ENCODE peak calls at places on chromosomes 6 and 20, in ten cellular contexts. Y is IMR-90, F is Peyer's patch, H is body of pancreas, L is sigmoid colon, J is endothelial cell of umbilical vein, V is uterus, S is gastrocnemius medialis, Q is ovary, Z is stomach. U is an unnamed sample.

GRCh38 chr20:49510562-49511117 is 28.2 kb upstream of the KCNB1 start:
- DNase-seq in S (peak), Y (peak), H (peak), Q (peak), Z (no peak), V (peak), L (peak), J (no peak), F (no peak), U (no peak)

GRCh38 chr6:36443951-36444428 is 1.2 kb downstream of the KCTD20 start:
- DNase-seq in V (no peak), Q (no peak), H (no peak), F (no peak), Z (no peak), J (peak), Y (peak), L (no peak), S (no peak), U (no peak)

GRCh38 chr20:53768329-53768728 is 174.7 kb upstream of the ZNF217 start:
- DNase-seq in V (no peak), S (no peak), F (no peak), L (no peak), Q (no peak), H (no peak), J (no peak), Y (no peak), Z (no peak), U (no peak)

GRCh38 chr6:88494401-88495140 is 328.4 kb upstream of the CNR1 start:
- DNase-seq in F (no peak), Y (no peak), Z (no peak), Q (no peak), S (no peak), J (no peak), V (no peak), H (no peak), L (no peak), U (no peak)

GRCh38 chr20:50721881-50722281 is 9.5 kb upstream of the PARD6B start:
- DNase-seq in Q (no peak), S (peak), V (peak), F (no peak), J (no peak), L (peak), Y (no peak), H (no peak), Z (peak), U (no peak)

GRCh38 chr20:2125474-2126112 is 24.0 kb downstream of the STK35 start:
- DNase-seq in Z (no peak), L (no peak), F (no peak), J (no peak), Q (no peak), H (no peak), Y (no peak), V (no peak), S (no peak), U (no peak)

GRCh38 chr6:21214738-21215448 is 378.7 kb upstream of the SOX4 start:
- DNase-seq in Y (no peak), Z (no peak), V (no peak), S (no peak), Q (no peak), F (no peak), L (no peak), J (no peak), H (no peak), U (no peak)

GRCh38 chr6:30450908-30451818 is 38.1 kb upstream of the HLA-E start:
- DNase-seq in J (no peak), V (no peak), H (peak), Z (peak), F (peak), S (no peak), Y (peak), L (peak), Q (no peak), U (no peak)

GRCh38 chr6:4420160-4420865 is 284.9 kb upstream of the ECI2 start:
- DNase-seq in L (no peak), H (no peak), F (no peak), V (no peak), S (no peak), Q (no peak), J (no peak), Y (no peak), Z (no peak), U (no peak)

GRCh38 chr6:54846857-54847721 is 518 bp downstream of the FAM83B start:
- DNase-seq in J (no peak), S (no peak), H (peak), Q (no peak), F (no peak), Y (no peak), V (no peak), L (no peak), Z (no peak), U (no peak)

GRCh38 chr6:79869600-79870084 is 77.7 kb downstream of the ELOVL4 start:
- DNase-seq in J (peak), Z (peak), V (peak), S (peak), Q (peak), F (peak), L (peak), Y (peak), H (peak), U (peak)

GRCh38 chr6:3571836-3572235 is 115.0 kb upstream of the SLC22A23 start:
- DNase-seq in Y (no peak), H (no peak), L (no peak), Q (no peak), Z (no peak), F (no peak), V (no peak), S (no peak), J (no peak), U (no peak)

DNA sequence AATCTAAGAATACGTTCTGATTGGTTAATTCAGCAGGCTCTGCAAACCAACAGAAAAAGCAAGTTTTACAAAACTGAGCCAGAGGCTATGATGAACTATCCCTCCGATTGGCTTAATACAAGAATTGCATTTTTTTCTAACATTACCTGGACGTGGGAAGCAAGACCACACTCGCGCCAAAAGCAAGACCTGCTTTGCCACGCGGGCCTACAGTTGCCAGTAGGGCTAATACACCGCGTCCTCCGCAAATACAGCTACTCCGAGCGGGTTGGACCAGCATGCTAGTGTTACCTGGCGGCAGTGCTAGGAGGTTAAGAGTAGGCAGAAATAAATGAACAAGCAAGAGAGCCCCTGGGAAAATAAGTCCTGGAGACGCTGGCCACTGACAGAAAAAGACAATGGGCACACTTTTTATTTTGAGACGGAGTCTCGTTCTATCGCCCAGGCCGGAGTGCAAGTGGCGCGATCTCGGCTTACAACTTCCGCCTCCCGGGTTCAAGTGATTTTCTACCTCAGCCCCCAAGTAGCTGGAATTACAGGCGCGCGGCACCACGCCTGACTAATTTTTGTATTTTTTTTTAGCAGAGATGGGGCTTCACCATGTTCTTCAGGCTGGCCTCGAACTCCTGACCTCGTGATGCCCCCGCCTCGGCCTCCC is 131.9 kb upstream of the BTN3A2 start:
- DNase-seq in J (peak), Y (peak), S (no peak), F (peak), Q (no peak), Z (no peak), V (no peak), L (no peak), H (no peak), U (no peak)
- TF ChIP-seq POLR2A in J (no peak), Y (no peak), S (no peak), F (no peak), Q (no peak), Z (no peak), V (no peak), L (no peak), H (no peak), U (no peak)

DNA sequence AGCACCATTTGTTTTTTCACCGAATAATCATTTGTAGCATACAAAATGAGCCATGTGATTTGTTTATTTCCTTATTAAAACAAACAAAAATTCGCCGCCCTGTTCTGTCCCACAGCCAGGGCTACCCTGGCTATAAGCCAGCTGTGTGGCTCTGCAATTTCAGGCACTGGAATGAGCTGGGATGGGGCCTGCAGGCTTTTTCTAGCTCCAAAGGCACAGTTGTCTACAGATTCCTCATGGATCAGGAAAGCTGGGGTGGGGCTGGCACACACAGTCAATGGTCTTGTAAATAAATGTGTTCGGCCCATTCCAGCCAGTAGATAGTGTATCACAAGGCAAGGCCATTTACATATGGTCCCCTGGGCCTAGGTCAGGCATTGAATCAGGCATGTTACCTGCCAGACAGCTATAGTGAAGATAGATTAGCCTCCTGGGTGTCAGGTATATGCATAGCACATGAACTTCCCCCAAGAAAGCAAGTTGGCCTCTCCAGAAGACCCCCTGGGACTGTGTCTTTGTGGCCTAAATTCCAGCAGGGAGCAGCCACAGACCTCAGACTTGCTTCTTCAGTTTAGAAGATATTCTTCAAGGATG is 608.9 kb downstream of the MAFB start:
- DNase-seq in J (no peak), F (no peak), S (no peak), Q (no peak), Y (no peak), Z (no peak), L (no peak), V (no peak), H (peak), U (no peak)
- TF ChIP-seq POLR2A in J (no peak), F (no peak), S (no peak), Q (no peak), Y (no peak), Z (no peak), L (no peak), V (no peak), H (no peak), U (no peak)

DNA sequence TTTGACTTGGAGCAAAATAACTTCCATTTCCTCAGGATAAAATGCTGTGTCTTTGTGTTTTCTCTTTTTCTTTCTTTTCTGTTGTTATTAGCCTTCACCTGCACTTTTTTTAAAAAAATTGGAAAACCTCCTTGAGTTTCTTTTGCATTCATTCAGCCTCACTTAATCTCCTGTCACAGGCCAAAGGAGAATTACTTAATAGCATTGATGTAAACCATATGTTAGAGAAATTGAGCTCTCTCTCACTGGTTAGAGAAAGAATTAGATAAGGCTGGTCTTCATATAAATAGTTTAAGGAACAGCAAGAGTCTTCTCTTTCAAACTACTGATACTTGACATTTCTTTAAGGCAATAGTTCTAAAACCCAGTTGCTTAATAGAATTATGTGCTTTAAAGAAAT is 564.2 kb downstream of the TFAP2B start:
- DNase-seq in Z (no peak), J (no peak), S (no peak), F (no peak), Y (no peak), Q (no peak), V (no peak), L (no peak), H (no peak), U (no peak)
- TF ChIP-seq POLR2A in Z (no peak), J (no peak), S (no peak), F (no peak), Y (no peak), Q (no peak), V (no peak), L (no peak), H (no peak), U (no peak)

GRCh38 chr6:31575335-31575901 is at the start of gene TNF:
- DNase-seq in S (no peak), H (peak), Y (no peak), V (peak), J (no peak), Z (peak), F (peak), Q (no peak), L (peak), U (no peak)

GRCh38 chr6:31575952-31576684 is 753 bp downstream of the TNF start:
- DNase-seq in V (no peak), J (no peak), Y (no peak), S (no peak), H (no peak), L (no peak), Z (no peak), F (no peak), Q (no peak), U (no peak)

GRCh38 chr6:31573239-31574105 is 1.4 kb downstream of the LTA start:
- DNase-seq in J (no peak), Q (no peak), L (no peak), Z (no peak), S (no peak), F (no peak), V (no peak), H (no peak), Y (no peak), U (peak)

GRCh38 chr6:31572041-31572911 is at the start of gene LTA:
- DNase-seq in Z (no peak), Y (no peak), S (no peak), F (peak), L (no peak), Q (no peak), V (no peak), H (no peak), J (no peak), U (peak)

DNA sequence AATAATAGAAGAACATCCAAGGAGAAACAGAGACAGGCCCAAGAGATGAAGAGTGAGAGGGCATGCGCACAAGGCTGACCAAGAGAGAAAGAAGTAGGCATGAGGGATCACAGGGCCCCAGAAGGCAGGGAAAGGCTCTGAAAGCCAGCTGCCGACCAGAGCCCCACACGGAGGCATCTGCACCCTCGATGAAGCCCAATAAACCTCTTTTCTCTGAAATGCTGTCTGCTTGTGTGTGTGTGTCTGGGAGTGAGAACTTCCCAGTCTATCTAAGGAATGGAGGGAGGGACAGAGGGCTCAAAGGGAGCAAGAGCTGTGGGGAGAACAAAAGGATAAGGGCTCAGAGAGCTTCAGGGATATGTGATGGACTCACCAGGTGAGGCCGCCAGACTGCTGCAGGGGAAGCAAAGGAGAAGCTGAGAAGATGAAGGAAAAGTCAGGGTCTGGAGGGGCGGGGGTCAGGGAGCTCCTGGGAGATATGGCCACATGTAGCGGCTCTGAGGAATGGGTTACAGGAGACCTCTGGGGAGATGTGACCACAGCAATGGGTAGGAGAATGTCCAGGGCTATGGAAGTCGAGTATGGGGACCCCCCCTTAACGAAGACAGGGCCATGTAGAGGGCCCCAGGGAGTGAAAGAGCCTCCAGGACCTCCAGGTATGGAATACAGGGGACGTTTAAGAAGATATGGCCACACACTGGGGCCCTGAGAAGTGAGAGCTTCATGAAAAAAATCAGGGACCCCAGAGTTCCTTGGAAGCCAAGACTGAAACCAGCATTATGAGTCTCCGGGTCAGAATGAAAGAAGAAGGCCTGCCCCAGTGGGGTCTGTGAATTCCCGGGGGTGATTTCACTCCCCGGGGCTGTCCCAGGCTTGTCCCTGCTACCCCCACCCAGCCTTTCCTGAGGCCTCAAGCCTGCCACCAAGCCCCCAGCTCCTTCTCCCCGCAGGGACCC is 981 bp upstream of the TNF start:
- DNase-seq in V (no peak), F (no peak), H (no peak), L (no peak), S (no peak), Y (no peak), Z (no peak), Q (no peak), J (no peak), U (no peak)
- TF ChIP-seq POLR2A in V (no peak), F (no peak), H (no peak), L (no peak), S (no peak), Y (no peak), Z (no peak), Q (no peak), J (no peak), U (no peak)

GRCh38 chr6:25295651-25296050 is 16.5 kb downstream of the CARMIL1 start:
- DNase-seq in V (no peak), H (no peak), F (no peak), Y (no peak), L (no peak), J (no peak), Z (no peak), S (no peak), Q (no peak), U (no peak)

GRCh38 chr6:25296217-25296905 is 17.2 kb downstream of the CARMIL1 start:
- DNase-seq in Y (no peak), V (no peak), Z (no peak), L (no peak), H (no peak), J (no peak), Q (no peak), S (no peak), F (no peak), U (no peak)

GRCh38 chr6:25298508-25298834 is 19.3 kb downstream of the CARMIL1 start:
- DNase-seq in L (no peak), Y (no peak), V (no peak), S (no peak), J (no peak), H (no peak), Z (no peak), Q (no peak), F (no peak), U (no peak)

GRCh38 chr6:25297823-25298507 is 18.8 kb downstream of the CARMIL1 start:
- DNase-seq in V (no peak), J (no peak), Y (no peak), F (no peak), H (no peak), S (no peak), Z (no peak), L (no peak), Q (no peak), U (no peak)

DNA sequence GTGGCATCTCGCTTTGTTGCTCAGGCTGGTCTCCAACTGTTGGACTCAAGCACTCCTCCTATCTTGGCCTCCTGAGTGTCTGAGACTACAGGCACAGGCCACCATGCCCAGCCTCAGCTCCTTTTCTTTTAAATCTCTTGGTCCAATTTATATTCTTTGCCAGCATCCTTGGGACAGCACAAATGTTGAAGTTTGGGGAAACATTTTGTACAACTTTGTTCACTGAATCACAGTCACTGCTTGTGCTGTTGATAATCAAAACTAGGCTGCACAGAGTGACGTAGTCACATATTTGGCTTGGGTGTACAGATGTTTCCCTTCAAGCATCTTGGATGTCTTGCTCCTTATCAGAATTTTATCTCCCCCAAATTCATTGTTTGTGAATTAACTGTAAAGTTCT is 17.8 kb downstream of the CARMIL1 start:
- DNase-seq in L (no peak), V (no peak), H (no peak), F (no peak), Z (no peak), J (no peak), S (no peak), Y (peak), Q (peak), U (no peak)
- TF ChIP-seq POLR2A in L (no peak), V (no peak), H (no peak), F (no peak), Z (no peak), J (no peak), S (no peak), Y (no peak), Q (no peak), U (no peak)

DNA sequence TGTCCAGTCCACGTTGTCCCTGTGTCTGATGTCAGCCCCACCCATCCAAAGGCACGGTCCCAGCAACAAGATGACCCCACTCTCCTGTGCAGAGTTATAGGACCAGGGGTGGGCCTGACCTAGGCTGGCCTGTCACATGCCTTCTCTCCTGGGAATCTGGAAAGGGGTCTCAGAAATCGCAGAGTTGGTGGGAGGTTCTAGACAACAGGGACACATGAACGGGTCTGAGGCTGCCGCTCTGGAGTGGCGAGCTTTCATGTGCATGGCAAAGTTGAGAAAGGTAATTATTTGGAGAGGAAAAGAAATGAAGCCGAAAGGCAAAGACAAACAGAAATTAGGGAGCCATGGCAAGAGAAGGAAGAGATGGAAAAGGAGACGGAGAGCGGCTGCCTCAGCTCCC is 29.5 kb downstream of the BFSP1 start:
- DNase-seq in S (no peak), F (no peak), V (no peak), Y (no peak), Q (no peak), J (no peak), L (peak), H (no peak), Z (no peak), U (no peak)
- TF ChIP-seq POLR2A in S (no peak), F (no peak), V (no peak), Y (no peak), Q (no peak), J (no peak), L (no peak), H (no peak), Z (no peak), U (no peak)

GRCh38 chr6:163404825-163405265 is 9.7 kb upstream of the QKI start:
- DNase-seq in F (no peak), S (no peak), V (no peak), H (peak), J (peak), Y (no peak), L (peak), Q (no peak), Z (no peak), U (peak)
- TF ChIP-seq POLR2A in F (no peak), S (no peak), V (no peak), H (no peak), J (no peak), Y (no peak), L (peak), Q (no peak), Z (no peak), U (peak)

U was measured in right lobe of liver.